ENCODE peak calls at places on chromosomes 7 and 10, in six cellular contexts. X, P, A, Q, M and Z are unnamed samples.

GRCh38 chr7:156639426-156640256 is 933 bp upstream of the RNF32 start:
- DNase-seq in X (no peak), A (peak; percentile 14), Q (no peak), P (no peak), M (no peak), Z (peak; percentile 16)

GRCh38 chr10:24901686-24902399 is 50.6 kb downstream of the PRTFDC1 start:
- DNase-seq in X (peak; percentile 32), P (peak; percentile 93), Q (no peak), M (peak; percentile 40), A (peak; percentile 78), Z (peak; percentile 64)

GRCh38 chr10:15719899-15720634 is at the start of gene ITGA8:
- DNase-seq in M (no peak), P (no peak), A (peak; percentile 47), Q (peak; percentile 60), X (no peak), Z (no peak)

GRCh38 chr7:106966121-106966520 is 78.4 kb upstream of the PRKAR2B start:
- DNase-seq in P (no peak), X (no peak), M (no peak), A (no peak), Q (no peak), Z (no peak)

GRCh38 chr10:112721080-112721698 is 228.9 kb upstream of the TCF7L2 start:
- DNase-seq in A (no peak), P (no peak), M (no peak), X (no peak), Q (no peak), Z (peak; percentile 49)

GRCh38 chr10:16845248-16845647 is 28.0 kb upstream of the RSU1 start:
- DNase-seq in A (no peak), Q (no peak), P (no peak), X (no peak), M (no peak), Z (no peak)

GRCh38 chr7:155961241-155962190 is 149.3 kb upstream of the SHH start:
- DNase-seq in Q (no peak), P (peak; percentile 84), A (no peak), M (peak; percentile 44), X (no peak), Z (peak; percentile 23)

GRCh38 chr10:78889536-78890063 is 179.2 kb upstream of the ZMIZ1 start:
- DNase-seq in P (no peak), A (no peak), X (no peak), Q (no peak), M (no peak), Z (no peak)

GRCh38 chr7:27200761-27201230 is 905 bp upstream of the HOXA13 start:
- DNase-seq in X (no peak), P (peak; percentile 10), M (no peak), A (no peak), Q (no peak), Z (no peak)

GRCh38 chr10:114541081-114541833 is 116.8 kb downstream of the ABLIM1 start:
- DNase-seq in M (no peak), P (peak; percentile 89), X (peak; percentile 70), Q (peak; percentile 76), A (peak; percentile 61), Z (peak; percentile 39)

GRCh38 chr7:107527196-107527595 is 36.5 kb downstream of the COG5 start:
- DNase-seq in P (no peak), M (no peak), A (no peak), X (no peak), Q (no peak), Z (no peak)

GRCh38 chr7:11243739-11244138 is 270.1 kb downstream of the PHF14 start:
- DNase-seq in X (no peak), P (no peak), Q (no peak), M (no peak), A (no peak), Z (no peak)

GRCh38 chr7:20197837-20198236 is 19.3 kb downstream of the MACC1 start:
- DNase-seq in P (no peak), M (no peak), Q (no peak), A (no peak), X (no peak), Z (no peak)

GRCh38 chr7:47453093-47454056 is 128.5 kb downstream of the TNS3 start:
- DNase-seq in A (peak; percentile 65), Q (no peak), P (peak; percentile 69), X (peak; percentile 80), M (peak; percentile 84), Z (peak; percentile 86)

GRCh38 chr7:151260883-151261282 is 12.4 kb upstream of the SMARCD3 start:
- DNase-seq in P (no peak), X (no peak), A (no peak), M (no peak), Q (peak; percentile 29), Z (no peak)

GRCh38 chr7:19020711-19021110 is 96.7 kb downstream of the TWIST1 start:
- DNase-seq in M (no peak), A (no peak), Q (no peak), X (no peak), P (peak; percentile 72), Z (no peak)

GRCh38 chr10:122143238-122143841 is 127.8 kb upstream of the BTBD16 start:
- DNase-seq in X (no peak), A (no peak), Q (no peak), P (peak; percentile 31), M (no peak), Z (peak; percentile 41)

GRCh38 chr10:93032105-93032808 is 28.3 kb upstream of the CYP26C1 start:
- DNase-seq in A (no peak), X (no peak), P (no peak), Q (no peak), M (no peak), Z (no peak)

GRCh38 chr7:41107330-41107937 is 595.5 kb downstream of the INHBA start:
- DNase-seq in A (no peak), M (no peak), Q (no peak), P (peak; percentile 99), X (no peak), Z (no peak)

GRCh38 chr10:31136951-31137885 is 105.6 kb upstream of the ZNF438 start:
- DNase-seq in P (peak; percentile 46), Q (no peak), X (no peak), M (no peak), A (no peak), Z (no peak)

GRCh38 chr10:22750131-22750530 is 35.8 kb upstream of the PIP4K2A start:
- DNase-seq in A (no peak), P (no peak), X (no peak), M (no peak), Q (no peak), Z (no peak)

GRCh38 chr7:2082357-2083038 is 150.2 kb downstream of the MAD1L1 start:
- DNase-seq in A (no peak), P (no peak), Q (peak; percentile 77), M (no peak), X (peak; percentile 54), Z (no peak)
- H3K4me1 ChIP-seq in A (peaks cover 11% of the 10 kb centered on the region), P (no peaks in the 10 kb centered on the region), Q (peaks cover 3% of the 10 kb centered on the region), M (no peaks in the 10 kb centered on the region), X (peaks cover 10% of the 10 kb centered on the region), Z (no peaks in the 10 kb centered on the region)

GRCh38 chr10:91935886-91936285 is 12.3 kb downstream of the BTAF1 start:
- DNase-seq in Q (no peak), M (no peak), P (peak; percentile 79), A (no peak), X (no peak), Z (no peak)
- H3K4me1 ChIP-seq in Q (peaks cover 5% of the 10 kb centered on the region), M (peaks cover 1% of the 10 kb centered on the region), P (peaks cover 20% of the 10 kb centered on the region), A (peaks cover 10% of the 10 kb centered on the region), X (peaks cover 3% of the 10 kb centered on the region), Z (peaks cover 4% of the 10 kb centered on the region)

DNA sequence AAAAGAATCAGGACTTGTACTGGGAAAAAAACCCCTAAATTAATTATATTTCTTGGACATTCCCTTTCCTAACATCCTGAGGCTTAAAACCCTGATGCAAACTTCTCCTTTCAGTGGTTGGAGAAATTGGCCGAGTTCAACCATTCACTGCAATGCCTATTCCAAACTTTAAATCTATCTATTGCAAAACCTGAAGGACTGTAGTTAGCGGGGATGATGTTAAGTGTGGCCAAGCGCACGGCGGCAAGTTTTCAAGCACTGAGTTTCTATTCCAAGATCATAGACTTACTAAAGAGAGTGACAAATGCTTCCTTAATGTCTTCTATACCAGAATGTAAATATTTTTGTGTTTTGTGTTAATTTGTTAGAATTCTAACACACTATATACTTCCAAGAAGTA is 6.6 kb downstream of the EMX2 start:
- DNase-seq in Q (no peak), P (no peak), X (no peak), A (no peak), M (no peak), Z (no peak)
- H3K4me1 ChIP-seq in Q (peaks cover 3% of the 10 kb centered on the region), P (peaks cover 5% of the 10 kb centered on the region), X (peaks cover 30% of the 10 kb centered on the region), A (peaks cover 21% of the 10 kb centered on the region), M (peaks cover 6% of the 10 kb centered on the region), Z (peaks cover 41% of the 10 kb centered on the region)

GRCh38 chr10:80192553-80192952 is 12.8 kb downstream of the ANXA11 start:
- DNase-seq in M (no peak), X (no peak), P (no peak), Q (no peak), A (no peak), Z (no peak)
- H3K4me1 ChIP-seq in M (peaks cover 31% of the 10 kb centered on the region), X (peaks cover 93% of the 10 kb centered on the region), P (peaks cover 17% of the 10 kb centered on the region), Q (peaks cover 9% of the 10 kb centered on the region), A (peaks cover 100% of the 10 kb centered on the region), Z (peaks cover 83% of the 10 kb centered on the region)

GRCh38 chr10:33234779-33235178 is 99.7 kb downstream of the NRP1 start:
- DNase-seq in P (no peak), Q (no peak), A (no peak), X (no peak), M (no peak), Z (no peak)

GRCh38 chr10:33231621-33232350 is 102.7 kb downstream of the NRP1 start:
- DNase-seq in M (no peak), A (no peak), X (no peak), P (no peak), Q (no peak), Z (no peak)

GRCh38 chr10:33235271-33235884 is 99.1 kb downstream of the NRP1 start:
- DNase-seq in P (no peak), M (no peak), X (no peak), A (no peak), Q (no peak), Z (no peak)

GRCh38 chr10:33233191-33233590 is 101.3 kb downstream of the NRP1 start:
- DNase-seq in P (no peak), A (no peak), X (no peak), Q (no peak), M (no peak), Z (no peak)

GRCh38 chr10:33233635-33234034 is 100.8 kb downstream of the NRP1 start:
- DNase-seq in P (no peak), M (no peak), Q (no peak), A (no peak), X (no peak), Z (no peak)
- H3K4me1 ChIP-seq in P (peaks cover 17% of the 10 kb centered on the region), M (peaks cover 14% of the 10 kb centered on the region), Q (peaks cover 19% of the 10 kb centered on the region), A (peaks cover 8% of the 10 kb centered on the region), X (peaks cover 5% of the 10 kb centered on the region), Z (no peaks in the 10 kb centered on the region)

DNA sequence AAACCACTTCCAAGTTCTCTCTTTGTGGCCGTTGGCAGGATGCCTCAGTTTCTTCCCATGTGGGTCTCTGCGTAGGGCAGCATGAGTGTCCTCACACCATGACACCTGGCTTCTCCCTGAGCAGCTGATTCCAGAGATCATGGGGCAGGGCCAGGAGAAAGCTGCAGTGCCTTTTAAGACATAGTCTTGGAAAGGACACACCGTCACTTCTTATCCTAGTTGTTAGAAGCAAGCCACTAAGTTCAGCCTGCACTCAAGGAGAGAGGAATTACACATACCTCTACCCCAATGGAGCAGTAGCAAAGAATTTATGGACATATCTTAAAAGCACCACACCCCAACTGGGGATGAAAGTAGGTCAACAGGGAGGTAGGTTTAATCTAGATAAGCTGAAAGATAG is 16.4 kb downstream of the NODAL start:
- DNase-seq in A (peak; percentile 29), P (no peak), X (no peak), Q (no peak), M (no peak), Z (no peak)
- H3K4me1 ChIP-seq in A (peaks cover 41% of the 10 kb centered on the region), P (no peaks in the 10 kb centered on the region), X (peaks cover 70% of the 10 kb centered on the region), Q (peaks cover 4% of the 10 kb centered on the region), M (peaks cover under 1% of the 10 kb centered on the region), Z (peaks cover 7% of the 10 kb centered on the region)